ENCODE peak calls at places on chromosomes 1 and 21, in eight cellular contexts. Q is neuronal stem cell, R is pancreas, O is body of pancreas, U is left ventricle myocardium inferior, K is right cardiac atrium, P is DND-41, N is prostate gland. Z is an unnamed sample.

GRCh38 chr1:116255486-116255885 is 117.6 kb upstream of the ATP1A1 start:
- DNase-seq in Q (no peak), N (no peak), R (no peak), K (no peak), P (no peak), U (no peak), O (no peak), Z (no peak)

GRCh38 chr1:19450811-19451564 is 34.4 kb downstream of the CAPZB start:
- DNase-seq in K (no peak), R (no peak), O (no peak), P (no peak), N (peak), Q (no peak), U (no peak), Z (no peak)

GRCh38 chr1:115652236-115652788 is 10.5 kb downstream of the VANGL1 start:
- DNase-seq in N (no peak), K (no peak), O (no peak), P (no peak), U (no peak), R (no peak), Q (no peak), Z (no peak)

GRCh38 chr21:31201144-31201543 is 142.9 kb downstream of the TIAM1 start:
- DNase-seq in O (no peak), P (no peak), Q (no peak), K (no peak), U (no peak), R (no peak), N (no peak), Z (no peak)

GRCh38 chr1:156319664-156320063 is 18.4 kb downstream of the CCT3 start:
- DNase-seq in P (no peak), K (no peak), Q (no peak), N (no peak), U (no peak), R (no peak), O (no peak), Z (no peak)

GRCh38 chr1:107787299-107787698 is 177.7 kb downstream of the VAV3 start:
- DNase-seq in P (peak), N (no peak), K (no peak), U (no peak), R (no peak), O (no peak), Q (no peak), Z (no peak)

GRCh38 chr1:172990598-172991215 is 60.0 kb downstream of the TNFSF18 start:
- DNase-seq in R (no peak), K (no peak), U (no peak), N (no peak), Q (no peak), O (no peak), P (no peak), Z (no peak)

GRCh38 chr1:147504801-147505303 is 36.4 kb upstream of the BCL9 start:
- DNase-seq in U (no peak), P (no peak), Q (peak), K (no peak), R (no peak), N (peak), O (no peak), Z (no peak)

GRCh38 chr1:67211589-67212563 is 45.6 kb downstream of the IL23R start:
- DNase-seq in O (peak), Q (peak), U (no peak), N (no peak), P (peak), K (no peak), R (peak), Z (peak)

GRCh38 chr1:46581685-46582455 is 22.2 kb downstream of the MKNK1 start:
- DNase-seq in R (no peak), U (no peak), K (no peak), Q (no peak), P (peak), O (no peak), N (no peak), Z (no peak)

GRCh38 chr1:223207293-223208066 is 64.4 kb upstream of the TLR5 start:
- DNase-seq in R (no peak), N (no peak), K (no peak), O (no peak), P (no peak), Q (no peak), U (no peak), Z (no peak)

GRCh38 chr1:53325326-53326087 is 2.4 kb downstream of the LRP8 start:
- DNase-seq in N (no peak), O (no peak), R (peak), K (no peak), P (no peak), Q (no peak), U (no peak), Z (no peak)

GRCh38 chr1:114154146-114154962 is 685 bp upstream of the SYT6 start:
- DNase-seq in K (no peak), U (no peak), P (no peak), N (no peak), R (no peak), Q (no peak), O (peak), Z (no peak)

GRCh38 chr1:199753513-199753912 is 274.0 kb upstream of the NR5A2 start:
- DNase-seq in U (no peak), P (no peak), R (no peak), O (no peak), N (no peak), K (no peak), Q (no peak), Z (no peak)

GRCh38 chr1:199762567-199762966 is 264.9 kb upstream of the NR5A2 start:
- DNase-seq in N (no peak), Q (no peak), K (no peak), P (no peak), R (no peak), O (no peak), U (no peak), Z (no peak)

GRCh38 chr1:199758626-199759255 is 268.8 kb upstream of the NR5A2 start:
- DNase-seq in O (no peak), Q (no peak), R (no peak), N (no peak), P (no peak), K (no peak), U (no peak), Z (no peak)

GRCh38 chr1:199759268-199759724 is 268.2 kb upstream of the NR5A2 start:
- DNase-seq in K (no peak), O (no peak), P (no peak), N (no peak), U (no peak), Q (no peak), R (no peak), Z (no peak)
- H3K27ac ChIP-seq in K (no peak), O (no peak), P (no peak), N (no peak), U (no peak), Q (no peak), R (no peak), Z (no peak)

GRCh38 chr1:23795676-23796465 is 4.7 kb downstream of the GALE start:
- DNase-seq in P (no peak), O (no peak), U (no peak), K (no peak), R (no peak), N (no peak), Q (no peak), Z (no peak)
- H3K27ac ChIP-seq in P (no peak), O (no peak), U (no peak), K (no peak), R (no peak), N (peak), Q (no peak), Z (no peak)

GRCh38 chr1:2279210-2279639 is 51.1 kb downstream of the SKI start:
- DNase-seq in P (peak), O (no peak), N (no peak), R (no peak), K (peak), U (peak), Q (peak), Z (no peak)
- H3K27ac ChIP-seq in P (no peak), O (no peak), N (peak), R (no peak), K (no peak), U (peak), Q (peak), Z (no peak)

GRCh38 chr1:180560200-180560867 is 1.6 kb downstream of the OVAAL start:
- DNase-seq in N (no peak), K (no peak), O (peak), R (peak), Q (no peak), P (no peak), U (no peak), Z (no peak)
- H3K27ac ChIP-seq in N (peak), K (peak), O (no peak), R (no peak), Q (no peak), P (no peak), U (peak), Z (no peak)

DNA sequence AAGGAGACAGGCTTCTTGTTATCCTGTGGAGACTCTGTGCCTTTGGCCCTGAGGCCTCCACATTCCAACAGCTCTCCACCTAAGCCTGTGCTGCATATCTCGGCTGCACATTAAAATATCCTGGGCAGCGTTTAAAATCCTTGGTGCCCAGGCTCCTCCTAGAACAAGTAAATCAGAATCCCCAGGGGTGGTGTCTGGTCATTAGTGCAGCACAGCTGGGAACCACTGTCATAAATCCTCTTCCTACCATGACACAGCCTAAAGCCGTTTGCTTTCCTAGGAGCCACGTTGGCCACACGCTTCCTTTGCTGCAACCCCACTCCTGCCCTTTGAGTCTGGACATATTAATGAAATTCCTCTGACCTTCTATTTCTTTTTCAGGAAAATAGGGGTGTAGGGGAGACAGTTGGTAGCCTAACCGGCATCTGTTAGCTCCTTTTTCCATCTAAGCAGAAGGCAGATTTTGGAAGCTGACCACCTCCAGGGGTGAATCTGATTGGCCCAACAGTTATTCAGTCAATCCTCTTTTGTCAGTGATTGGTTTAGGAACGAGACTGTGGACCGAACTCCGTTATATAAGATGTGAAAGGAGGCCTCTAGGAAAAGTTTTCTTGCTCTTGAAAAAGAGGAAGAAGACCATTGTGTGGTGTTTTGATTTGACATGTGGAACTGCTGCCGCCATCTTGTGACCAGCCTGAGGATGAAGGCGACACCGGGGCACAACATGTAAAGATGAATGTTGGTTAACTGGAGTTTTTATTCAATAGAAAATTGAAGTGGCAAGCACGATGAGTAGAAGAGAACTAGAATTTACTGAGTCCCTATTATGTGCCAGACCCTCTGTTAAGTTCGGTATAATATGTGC is 41.9 kb downstream of the JUN start:
- DNase-seq in P (no peak), R (no peak), N (no peak), Q (no peak), K (no peak), O (no peak), U (no peak), Z (no peak)
- H3K27ac ChIP-seq in P (no peak), R (no peak), N (no peak), Q (no peak), K (no peak), O (no peak), U (no peak), Z (no peak)

GRCh38 chr21:45131537-45131999 is 57.2 kb downstream of the ADARB1 start:
- DNase-seq in O (no peak), K (no peak), U (no peak), Q (no peak), R (no peak), N (no peak), P (no peak), Z (no peak)

GRCh38 chr21:45134677-45135076 is 60.3 kb downstream of the ADARB1 start:
- DNase-seq in U (no peak), O (no peak), N (no peak), K (no peak), R (no peak), Q (no peak), P (no peak), Z (no peak)

GRCh38 chr21:45130324-45130774 is 56.0 kb downstream of the ADARB1 start:
- DNase-seq in U (no peak), P (no peak), N (no peak), K (no peak), Q (no peak), R (no peak), O (no peak), Z (no peak)

GRCh38 chr21:45135122-45135521 is 60.7 kb downstream of the ADARB1 start:
- DNase-seq in K (no peak), N (no peak), Q (no peak), O (no peak), R (no peak), P (no peak), U (no peak), Z (no peak)

DNA sequence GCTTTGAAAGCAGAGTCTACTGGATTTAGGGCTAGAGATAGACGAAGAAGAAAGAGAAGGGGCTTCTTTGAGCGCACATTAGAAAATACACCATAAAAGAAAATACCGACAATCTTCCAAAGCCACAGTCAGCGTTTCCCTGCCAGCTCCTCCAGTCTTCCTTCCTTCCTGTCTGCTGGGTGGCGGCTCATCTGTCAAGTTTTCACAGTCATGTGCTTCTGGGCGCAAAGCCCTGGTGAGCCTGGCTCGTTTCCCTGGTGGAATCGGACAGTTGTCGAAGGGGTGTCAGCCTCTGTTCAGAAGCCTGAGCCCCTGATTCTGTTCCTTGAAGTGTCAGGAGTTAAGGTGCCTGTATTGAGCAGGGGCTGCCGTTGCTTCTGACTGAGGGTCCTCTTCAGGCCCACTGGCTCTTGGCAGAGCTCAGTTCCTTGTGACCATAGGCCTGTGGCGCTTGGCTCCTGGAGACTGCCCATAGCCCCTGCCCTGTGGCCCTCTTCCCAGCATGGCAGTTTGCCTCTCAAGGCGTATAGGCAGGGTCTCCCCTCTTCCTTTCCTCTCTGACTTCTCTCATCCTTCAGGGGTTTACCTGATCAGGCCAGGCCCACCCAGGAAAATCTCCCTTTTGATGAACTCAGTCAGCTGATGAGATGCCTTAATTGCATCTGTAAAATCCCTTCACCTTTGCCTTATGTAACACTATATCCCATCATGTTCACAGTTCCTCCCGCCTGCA is 58.6 kb downstream of the ADARB1 start:
- DNase-seq in O (no peak), K (peak), R (no peak), U (no peak), N (peak), Q (no peak), P (no peak), Z (no peak)
- H3K27ac ChIP-seq in O (no peak), K (peak), R (no peak), U (no peak), N (no peak), Q (no peak), P (no peak), Z (no peak)

GRCh38 chr1:117815105-117815812 is 114.2 kb downstream of the GDAP2 start:
- DNase-seq in K (no peak), U (no peak), Q (no peak), N (no peak), P (no peak), R (no peak), O (no peak), Z (no peak)
- H3K27ac ChIP-seq in K (no peak), U (peak), Q (no peak), N (no peak), P (no peak), R (no peak), O (no peak), Z (no peak)

DNA sequence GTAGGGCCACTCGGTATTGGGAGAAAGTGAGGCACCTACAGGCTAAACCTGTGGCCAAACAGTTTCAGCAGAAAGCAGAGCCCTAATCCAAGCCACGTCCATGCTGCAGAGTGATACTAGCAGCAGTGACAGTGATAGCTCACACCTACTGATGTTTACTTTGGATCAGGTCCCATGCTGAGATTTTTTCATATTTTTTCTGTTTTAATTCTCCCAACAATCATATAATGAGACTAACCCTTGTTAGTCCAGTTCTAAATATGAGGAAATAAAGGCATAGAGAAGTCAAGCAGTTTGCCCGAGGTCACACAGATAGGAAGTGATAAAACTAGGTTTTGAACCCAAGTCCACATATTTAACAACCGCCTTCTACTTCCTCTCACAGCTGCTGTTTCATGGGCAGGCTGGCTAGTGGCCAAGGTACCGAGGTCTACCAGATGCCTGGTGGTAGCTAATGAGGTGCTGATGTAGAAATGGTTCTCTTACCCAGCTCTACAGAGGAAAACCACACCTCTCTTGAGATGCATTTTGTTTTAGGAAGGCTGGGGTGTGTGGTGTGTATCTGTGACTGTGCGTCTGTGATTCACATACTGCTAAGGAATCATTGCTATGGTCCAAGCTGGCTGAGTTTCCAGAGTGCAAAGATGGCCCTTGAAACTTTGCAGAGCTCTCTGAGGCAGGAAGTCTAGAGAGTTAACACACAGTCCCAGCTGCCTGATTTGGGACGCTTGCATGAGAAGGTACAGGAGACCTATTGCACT is 80.3 kb upstream of the ARTN start:
- DNase-seq in R (peak), N (no peak), O (peak), Q (no peak), K (peak), U (peak), P (peak), Z (no peak)
- H3K27ac ChIP-seq in R (no peak), N (no peak), O (no peak), Q (no peak), K (peak), U (no peak), P (peak), Z (no peak)

GRCh38 chr1:83694449-83694848 is 304.5 kb downstream of the TTLL7 start:
- DNase-seq in R (no peak), N (no peak), U (no peak), K (no peak), O (no peak), P (no peak), Q (no peak), Z (no peak)
- H3K27ac ChIP-seq in R (no peak), N (no peak), U (peak), K (no peak), O (no peak), P (no peak), Q (peak), Z (no peak)

GRCh38 chr1:155195201-155196102 is 12.2 kb downstream of the THBS3 start:
- DNase-seq in R (no peak), U (no peak), P (no peak), O (no peak), K (peak), N (no peak), Q (no peak), Z (no peak)
- H3K27ac ChIP-seq in R (no peak), U (peak), P (peak), O (peak), K (peak), N (peak), Q (peak), Z (no peak)